ENCODE peak calls at places on chromosomes 16 and 17, in eight cellular contexts. B is iris pigment epithelial cell, P is HT-29, Q is foreskin keratinocyte, R is HTR-8/SVneo, D is pancreas, M is GM12891, G is HFFc6. Y is an unnamed sample.
A peak's percentile ranks its signal among the peaks of the same experiment; 100 is the strongest.

GRCh38 chr17:44219636-44220210 is at the start of gene UBTF:
- DNase-seq in B (peak; percentile 57), P (peak; percentile 46), Q (no peak), R (peak; percentile 57), D (peak; percentile 83), M (no peak), G (no peak), Y (no peak)

GRCh38 chr16:72013888-72014538 is 5.5 kb downstream of the DHODH start:
- DNase-seq in B (peak; percentile 16), P (no peak), Q (no peak), R (no peak), D (no peak), M (no peak), G (no peak), Y (no peak)

GRCh38 chr17:17886747-17887146 is 50.0 kb upstream of the SREBF1 start:
- DNase-seq in B (no peak), P (no peak), Q (no peak), R (no peak), D (no peak), M (no peak), G (no peak), Y (no peak)

GRCh38 chr16:9316615-9317014 is 225.2 kb downstream of the HAPSTR1 start:
- DNase-seq in B (no peak), P (peak; percentile 22), Q (no peak), R (no peak), D (no peak), M (no peak), G (no peak), Y (no peak)

GRCh38 chr17:47692895-47693666 is 880 bp upstream of the TBKBP1 start:
- DNase-seq in B (no peak), P (no peak), Q (no peak), R (no peak), D (peak; percentile 50), M (no peak), G (no peak), Y (peak; percentile 59)

GRCh38 chr16:88886915-88887521 is 20.6 kb upstream of the PABPN1L start:
- DNase-seq in B (no peak), P (no peak), Q (no peak), R (no peak), D (no peak), M (no peak), G (no peak), Y (no peak)

GRCh38 chr16:85057948-85058347 is 30.4 kb downstream of the KIAA0513 start:
- DNase-seq in B (no peak), P (no peak), Q (no peak), R (no peak), D (no peak), M (peak; percentile 40), G (no peak), Y (no peak)

GRCh38 chr17:70636517-70637133 is 467.3 kb downstream of the KCNJ2 start:
- DNase-seq in B (peak; percentile 39), P (peak; percentile 70), Q (no peak), R (peak; percentile 29), D (no peak), M (no peak), G (peak; percentile 36), Y (no peak)

GRCh38 chr16:26491271-26491670 is 575.5 kb upstream of the C16orf82 start:
- DNase-seq in B (no peak), P (no peak), Q (no peak), R (no peak), D (no peak), M (no peak), G (no peak), Y (no peak)

GRCh38 chr16:84199097-84199496 is 8.1 kb downstream of the ADAD2 start:
- DNase-seq in B (no peak), P (no peak), Q (no peak), R (no peak), D (no peak), M (no peak), G (no peak), Y (no peak)

GRCh38 chr17:73231363-73231762 is 30.3 kb downstream of the CPSF4L start:
- DNase-seq in B (peak; percentile 35), P (peak; percentile 47), Q (no peak), R (peak; percentile 26), D (no peak), M (no peak), G (peak; percentile 11), Y (no peak)

GRCh38 chr16:64459821-64460220 is 662.0 kb downstream of the CDH11 start:
- DNase-seq in B (peak; percentile 55), P (no peak), Q (no peak), R (no peak), D (no peak), M (no peak), G (no peak), Y (no peak)

GRCh38 chr17:43769426-43769825 is 9.4 kb downstream of the DUSP3 start:
- DNase-seq in B (no peak), P (no peak), Q (no peak), R (no peak), D (no peak), M (no peak), G (no peak), Y (no peak)

GRCh38 chr17:19365499-19365817 is 2.9 kb upstream of the B9D1 start:
- DNase-seq in B (no peak), P (no peak), Q (no peak), R (no peak), D (no peak), M (no peak), G (no peak), Y (no peak)

GRCh38 chr17:30761058-30761457 is 63.4 kb downstream of the CRLF3 start:
- DNase-seq in B (no peak), P (no peak), Q (no peak), R (no peak), D (no peak), M (no peak), G (no peak), Y (no peak)

GRCh38 chr16:57648125-57648524 is 19.7 kb downstream of the ADGRG1 start:
- DNase-seq in B (no peak), P (no peak), Q (no peak), R (no peak), D (no peak), M (no peak), G (no peak), Y (no peak)

GRCh38 chr17:75308732-75309629 is 19.7 kb upstream of the SLC25A19 start:
- DNase-seq in B (no peak), P (peak; percentile 83), Q (no peak), R (no peak), D (peak; percentile 69), M (no peak), G (no peak), Y (no peak)

GRCh38 chr17:1165836-1166235 is 13.9 kb downstream of the ABR start:
- DNase-seq in B (no peak), P (no peak), Q (no peak), R (no peak), D (no peak), M (no peak), G (no peak), Y (no peak)

GRCh38 chr16:12323007-12323699 is 346.6 kb downstream of the SNX29 start:
- DNase-seq in B (no peak), P (no peak), Q (no peak), R (no peak), D (no peak), M (no peak), G (no peak), Y (no peak)

GRCh38 chr17:80265205-80266068 is 4.8 kb downstream of the RNF213 start:
- DNase-seq in B (no peak), P (no peak), Q (no peak), R (no peak), D (no peak), M (no peak), G (no peak), Y (no peak)

GRCh38 chr16:66536525-66536924 is 13.4 kb downstream of the TK2 start:
- DNase-seq in B (no peak), P (no peak), Q (no peak), R (no peak), D (no peak), M (no peak), G (no peak), Y (no peak)

GRCh38 chr16:11308493-11309283 is 27.6 kb upstream of the PRM1 start:
- DNase-seq in B (no peak), P (no peak), Q (no peak), R (no peak), D (no peak), M (no peak), G (no peak), Y (no peak)

GRCh38 chr17:75530837-75531723 is 5.6 kb downstream of the LLGL2 start:
- DNase-seq in B (no peak), P (no peak), Q (no peak), R (no peak), D (no peak), M (no peak), G (no peak), Y (no peak)

GRCh38 chr17:47989159-47989558 is 18.2 kb downstream of the CDK5RAP3 start:
- DNase-seq in B (no peak), P (no peak), Q (no peak), R (no peak), D (no peak), M (no peak), G (no peak), Y (no peak)

GRCh38 chr16:75266738-75267630 is 15.6 kb upstream of the BCAR1 start:
- DNase-seq in B (no peak), P (peak; percentile 7), Q (no peak), R (no peak), D (no peak), M (no peak), G (no peak), Y (no peak)